ENCODE peak calls at places on chromosomes 13 and 19, in seven cellular contexts. E is A549, O is upper lobe of left lung, A is stomach, D is GM12878, C is H1, Z is K562. F is an unnamed sample. For H3K4me1, the result is how much of the 10 kb centered on the place peaks cover.

GRCh38 chr19:45687599-45687998 is 4.2 kb downstream of the SNRPD2 start:
- DNase-seq in C (no peak), O (no peak), D (no peak), E (no peak), Z (no peak), A (no peak), F (no peak)

GRCh38 chr13:81051873-81052272 is 710.9 kb upstream of the SPRY2 start:
- DNase-seq in A (no peak), O (no peak), D (no peak), C (no peak), E (no peak), Z (no peak), F (no peak)

GRCh38 chr13:23718916-23719470 is 148.8 kb downstream of the TNFRSF19 start:
- DNase-seq in O (no peak), A (no peak), D (no peak), E (no peak), C (no peak), Z (no peak), F (no peak)

GRCh38 chr13:46641274-46642081 is 88.5 kb downstream of the LRCH1 start:
- DNase-seq in Z (no peak), O (no peak), E (no peak), D (no peak), A (peak), C (no peak), F (no peak)

GRCh38 chr13:70366720-70367119 is 258.5 kb upstream of the KLHL1 start:
- DNase-seq in E (no peak), O (no peak), A (no peak), Z (no peak), C (no peak), D (no peak), F (no peak)

GRCh38 chr13:92537485-92537884 is 689.1 kb upstream of the GPC6 start:
- DNase-seq in E (no peak), Z (no peak), C (no peak), A (no peak), O (no peak), D (no peak), F (no peak)

GRCh38 chr13:66225071-66225470 is 1005.1 kb downstream of the PCDH9 start:
- DNase-seq in C (no peak), D (no peak), A (no peak), O (no peak), E (no peak), Z (no peak), F (no peak)

GRCh38 chr13:44780586-44781280 is 204.6 kb upstream of the TSC22D1 start:
- DNase-seq in Z (no peak), E (no peak), D (no peak), O (no peak), C (no peak), A (no peak), F (no peak)

GRCh38 chr19:46925548-46925950 is 64.8 kb downstream of the ARHGAP35 start:
- DNase-seq in E (peak), D (no peak), C (no peak), O (no peak), A (peak), Z (no peak), F (no peak)

DNA sequence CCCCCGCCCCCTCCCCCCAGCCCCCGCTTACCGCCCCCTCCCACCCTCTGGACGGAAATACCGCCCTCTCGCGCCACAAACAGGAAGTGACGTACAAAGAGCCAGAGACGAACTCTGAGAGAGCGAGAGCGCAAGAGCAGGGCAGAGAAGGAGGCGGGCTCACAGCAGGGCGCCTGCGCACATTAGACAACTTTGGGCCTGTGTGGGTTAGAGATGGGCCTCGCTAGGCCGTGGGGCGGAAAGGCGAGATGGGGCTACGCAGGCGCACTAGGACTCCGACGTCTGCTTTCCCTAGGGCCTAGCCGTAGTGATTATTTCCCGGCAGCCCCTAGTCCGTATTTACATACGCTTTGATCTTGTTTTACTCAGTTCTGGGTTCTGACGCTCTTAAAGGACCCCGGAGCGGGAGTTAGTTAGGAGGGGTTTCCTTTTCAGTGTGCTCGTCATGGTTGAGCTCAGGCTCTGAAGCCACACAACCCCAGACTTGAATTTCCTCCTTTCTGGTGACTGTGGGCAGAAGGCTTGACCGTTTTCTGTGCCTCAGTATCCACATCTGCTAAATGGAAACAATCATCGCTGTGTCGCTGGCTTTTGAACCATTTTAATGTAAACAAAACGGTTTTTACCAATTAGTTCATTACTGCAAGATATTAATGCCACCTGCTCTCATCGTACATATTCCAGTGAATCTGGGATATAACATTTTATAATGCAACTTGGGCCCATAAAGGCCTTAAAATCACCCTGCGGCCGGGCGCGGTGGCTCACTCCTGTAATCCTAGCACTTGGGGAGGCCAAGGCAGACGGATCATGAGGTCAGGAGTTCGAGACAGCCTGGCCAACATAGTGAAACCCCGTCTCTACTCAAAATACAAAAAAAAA is 449 bp upstream of the AKT2 start:
- DNase-seq in C (peak), O (peak), Z (peak), E (peak), D (peak), A (peak), F (peak)
- TF ChIP-seq POLR2A in C (no peak), O (no peak), Z (peak), E (peak), D (peak), A (no peak), F (peak)

GRCh38 chr19:48529156-48529555 is 17.5 kb upstream of the LMTK3 start:
- DNase-seq in C (no peak), A (no peak), D (no peak), O (no peak), E (peak), Z (no peak), F (no peak)

GRCh38 chr19:48520134-48520533 is 8.5 kb upstream of the LMTK3 start:
- DNase-seq in A (no peak), E (no peak), Z (no peak), D (no peak), O (no peak), C (no peak), F (no peak)

GRCh38 chr19:48530044-48530720 is 18.5 kb upstream of the LMTK3 start:
- DNase-seq in Z (no peak), D (no peak), C (no peak), A (no peak), O (no peak), E (no peak), F (no peak)

GRCh38 chr19:48524221-48524620 is 12.6 kb upstream of the LMTK3 start:
- DNase-seq in O (no peak), E (no peak), Z (no peak), D (no peak), A (no peak), C (no peak), F (no peak)

DNA sequence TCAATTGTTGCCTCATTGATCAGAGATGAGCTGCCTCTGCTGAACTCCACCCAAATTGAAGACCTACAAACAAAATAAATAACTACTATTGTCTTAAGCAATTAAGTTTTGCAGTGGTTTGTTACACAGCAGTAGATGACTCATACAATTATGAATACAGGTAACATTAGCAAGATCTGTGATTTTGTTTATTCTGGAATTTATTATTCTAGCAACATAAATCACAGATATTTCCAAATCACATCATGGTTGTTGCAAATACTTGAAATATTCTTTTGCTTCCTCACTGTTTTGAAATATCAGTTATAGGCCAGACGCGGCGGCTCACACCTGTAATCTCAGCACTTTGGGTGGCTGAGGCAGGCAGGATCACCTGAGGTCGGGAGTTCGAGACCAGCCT is 13.1 kb upstream of the LMTK3 start:
- DNase-seq in D (no peak), A (no peak), E (no peak), C (no peak), O (no peak), Z (no peak), F (no peak)
- H3K4me1 ChIP-seq in D (under half), A (under half), E (under half), C (under half), O (under half), Z (under half), F (under half)

GRCh38 chr13:52160053-52160452 is 656 bp upstream of the NEK3 start:
- DNase-seq in O (no peak), Z (no peak), A (no peak), E (no peak), D (no peak), C (no peak), F (no peak)

GRCh38 chr13:52164989-52165388 is 5.6 kb upstream of the NEK3 start:
- DNase-seq in C (no peak), E (no peak), O (no peak), Z (no peak), A (no peak), D (no peak), F (no peak)

GRCh38 chr13:52161193-52161646 is 1.8 kb upstream of the NEK3 start:
- DNase-seq in O (no peak), A (no peak), E (no peak), Z (no peak), D (no peak), C (no peak), F (no peak)

GRCh38 chr13:52165410-52165809 is 6.0 kb upstream of the NEK3 start:
- DNase-seq in D (no peak), E (no peak), Z (peak), O (no peak), A (no peak), C (no peak), F (no peak)

DNA sequence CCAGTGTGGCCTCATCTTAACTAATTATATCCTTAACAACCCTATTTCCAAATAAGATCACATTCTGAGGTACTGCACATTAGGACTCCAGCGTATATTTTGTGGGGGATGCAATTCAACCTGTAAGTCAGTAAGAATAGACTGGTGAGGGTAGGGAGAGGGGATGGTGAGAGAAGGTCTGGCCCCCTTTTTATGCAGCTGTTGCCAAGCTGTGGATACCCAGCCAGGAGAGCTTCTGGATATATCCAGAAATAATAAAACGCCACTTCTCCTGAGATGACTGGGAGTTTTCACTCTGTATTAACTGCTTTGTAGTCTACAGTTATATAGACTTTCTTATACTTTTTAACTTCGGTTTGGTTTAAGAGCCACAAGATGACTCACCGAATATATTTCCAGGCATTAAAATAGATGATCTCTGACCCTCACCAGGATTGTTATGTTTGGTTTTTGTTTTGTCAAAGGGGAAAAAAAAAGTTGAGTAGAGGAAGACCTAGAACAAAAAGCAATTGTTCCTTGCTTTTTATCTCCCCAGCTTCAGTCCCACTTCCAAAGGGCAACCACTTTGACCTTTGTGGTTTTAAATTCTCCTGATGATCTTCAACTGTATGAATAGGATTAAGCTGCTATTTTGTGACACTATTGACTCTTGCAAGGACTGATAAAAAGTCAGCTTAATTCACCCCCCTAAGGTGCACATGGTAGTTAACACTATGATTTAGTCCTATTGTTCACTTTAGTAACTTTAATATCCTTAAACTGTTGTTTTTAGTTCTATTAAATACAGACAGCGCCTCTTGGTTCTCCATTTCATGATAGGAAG is 3.1 kb upstream of the NEK3 start:
- DNase-seq in D (no peak), O (no peak), A (no peak), Z (no peak), E (no peak), C (no peak), F (no peak)
- TF ChIP-seq EP300 in D (no peak), O (no peak), A (no peak), Z (no peak), E (no peak), C (no peak), F (no peak)

GRCh38 chr19:48959341-48960239 is 4.9 kb downstream of the BAX start:
- DNase-seq in C (no peak), D (no peak), E (peak), O (no peak), A (no peak), Z (no peak), F (no peak)
- TF ChIP-seq POLR2A in C (no peak), D (no peak), E (no peak), O (no peak), A (no peak), Z (no peak), F (no peak)

GRCh38 chr19:49881186-49881585 is 3.7 kb downstream of the TBC1D17 start:
- DNase-seq in D (no peak), C (no peak), A (no peak), Z (no peak), E (no peak), O (peak), F (no peak)

GRCh38 chr19:49881672-49882394 is 4.3 kb downstream of the TBC1D17 start:
- DNase-seq in C (no peak), D (no peak), A (no peak), O (peak), E (peak), Z (peak), F (no peak)

GRCh38 chr19:49884109-49884508 is 6.6 kb downstream of the TBC1D17 start:
- DNase-seq in Z (no peak), C (no peak), E (no peak), A (no peak), D (no peak), O (peak), F (no peak)

GRCh38 chr19:49883094-49883493 is 5.6 kb downstream of the TBC1D17 start:
- DNase-seq in O (no peak), D (no peak), A (no peak), C (no peak), E (no peak), Z (no peak), F (no peak)

DNA sequence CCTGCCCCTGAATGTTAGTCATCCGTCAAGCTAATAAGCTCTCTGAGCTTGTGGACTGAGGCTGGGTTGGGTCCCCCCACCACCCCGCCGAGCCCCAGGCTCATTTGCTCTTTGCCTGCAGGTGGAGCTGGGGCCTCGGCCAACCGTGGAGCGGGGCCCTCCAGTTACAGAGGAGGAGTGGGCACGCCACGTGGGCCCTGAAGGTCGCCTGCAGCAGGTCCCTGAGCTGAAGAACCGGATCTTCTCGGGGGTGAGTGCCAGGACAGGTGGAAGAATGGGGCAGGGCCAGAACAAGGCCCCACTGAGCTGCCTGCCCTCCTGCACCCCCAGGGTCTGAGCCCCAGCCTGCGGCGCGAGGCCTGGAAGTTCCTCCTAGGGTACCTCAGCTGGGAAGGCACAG is 5.1 kb downstream of the TBC1D17 start:
- DNase-seq in C (no peak), D (no peak), A (no peak), Z (no peak), O (peak), E (no peak), F (no peak)
- H3K4me1 ChIP-seq in C (under half), D (under half), A (under half), Z (under half), O (under half), E (under half), F (under half)

GRCh38 chr13:94056362-94056990 is 423.0 kb downstream of the DCT start:
- DNase-seq in O (no peak), Z (no peak), C (no peak), D (no peak), A (no peak), E (no peak), F (no peak)

GRCh38 chr13:94061316-94061715 is 418.2 kb downstream of the DCT start:
- DNase-seq in C (no peak), E (no peak), D (no peak), Z (no peak), O (no peak), A (no peak), F (no peak)

GRCh38 chr13:94054159-94054558 is 425.3 kb downstream of the DCT start:
- DNase-seq in A (no peak), Z (no peak), C (no peak), E (no peak), O (no peak), D (no peak), F (no peak)

GRCh38 chr13:94058821-94059360 is 420.6 kb downstream of the DCT start:
- DNase-seq in E (no peak), O (no peak), D (no peak), A (no peak), Z (no peak), C (no peak), F (no peak)

GRCh38 chr13:94057618-94058017 is 421.9 kb downstream of the DCT start:
- DNase-seq in C (no peak), Z (no peak), D (no peak), A (no peak), E (no peak), O (no peak), F (no peak)
- TF ChIP-seq EP300 in C (no peak), Z (no peak), D (no peak), A (no peak), E (no peak), O (no peak), F (no peak)

DNA sequence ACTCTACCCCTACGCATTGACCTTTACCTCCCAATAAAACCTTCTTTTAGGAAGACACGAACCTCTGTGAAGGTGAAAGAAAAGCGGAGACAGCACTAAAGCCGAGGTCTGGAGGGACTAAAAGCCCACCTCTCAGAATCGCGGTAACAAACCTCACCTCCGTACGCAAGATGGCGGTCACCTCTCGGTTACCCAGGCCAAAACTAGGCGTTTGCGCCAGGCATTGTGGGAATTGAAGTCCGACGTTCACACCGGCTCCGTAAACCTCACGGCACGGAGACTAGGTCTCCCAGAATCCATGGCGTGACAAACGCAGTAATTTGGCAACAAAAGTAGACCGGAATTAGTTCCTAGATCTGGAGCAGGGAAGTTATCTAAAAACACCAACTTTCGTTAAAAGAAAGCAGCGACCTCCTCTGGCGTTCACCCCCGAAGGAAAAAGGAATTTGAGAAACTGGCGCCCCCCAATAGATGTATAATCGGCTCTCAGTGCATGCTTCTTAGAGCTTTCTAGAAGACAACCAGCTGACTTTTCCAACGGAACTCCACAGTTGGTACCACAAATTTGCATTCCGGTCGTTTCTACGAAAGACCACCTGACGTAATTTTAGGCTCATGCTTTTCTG is at the start of gene N4BP2L2:
- DNase-seq in A (peak), O (no peak), C (peak), D (peak), Z (peak), E (peak), F (peak)
- TF ChIP-seq POLR2A in A (peak), O (no peak), C (peak), D (peak), Z (peak), E (no peak), F (peak)

DNA sequence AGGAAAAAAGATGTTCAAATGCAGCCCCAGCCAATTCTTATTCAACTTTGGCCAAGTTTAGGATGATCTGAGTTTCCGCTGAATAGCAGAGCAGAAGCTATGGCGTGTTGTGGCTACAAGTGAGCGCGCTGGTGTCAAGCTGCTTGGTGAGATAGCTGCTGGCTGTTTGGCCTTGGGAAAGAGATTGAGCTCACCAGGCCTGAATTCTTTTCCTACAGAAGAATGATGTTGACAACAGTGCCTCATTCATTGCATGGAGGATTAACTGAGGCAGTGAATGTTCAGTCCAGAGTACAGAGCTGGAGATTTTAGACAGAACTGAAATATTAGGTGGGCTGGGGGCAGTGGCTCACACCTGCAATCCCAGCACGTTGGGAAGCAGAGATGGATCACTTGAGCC is 31.5 kb upstream of the MAP3K10 start:
- DNase-seq in E (no peak), D (no peak), C (no peak), Z (no peak), O (no peak), A (no peak), F (no peak)
- H3K4me1 ChIP-seq in E (under half), D (under half), C (under half), Z (under half), O (under half), A (under half), F (under half)

DNA sequence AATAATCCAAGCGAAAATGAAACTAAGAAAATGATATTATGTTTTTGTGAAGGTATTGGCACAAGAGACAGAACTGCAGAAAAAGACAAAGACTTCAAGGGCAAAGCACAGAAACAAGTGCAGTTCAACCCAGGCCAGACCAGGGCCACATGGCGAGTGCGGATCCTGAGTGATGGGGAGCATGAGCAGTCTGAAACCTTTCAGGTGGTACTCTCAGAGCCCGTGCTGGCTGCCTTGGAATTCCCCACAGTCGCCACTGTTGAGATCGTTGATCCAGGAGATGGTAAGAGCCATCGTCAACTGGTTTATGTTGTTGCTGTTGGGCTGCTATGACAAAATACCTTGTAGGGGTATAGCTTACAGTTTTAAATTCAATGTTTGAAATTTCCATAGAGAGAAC is 82.6 kb downstream of the FREM2 start:
- DNase-seq in Z (no peak), D (no peak), O (no peak), A (no peak), C (no peak), E (no peak), F (no peak)
- TF ChIP-seq EP300 in Z (no peak), D (no peak), O (no peak), A (no peak), C (no peak), E (no peak), F (no peak)

F was measured in tibial nerve.